ENCODE peak calls at places on chromosomes 6 and 20, in six cellular contexts. G is activated T-cell treated with anti-CD3 and anti-CD28 coated beads for 1 hour; X is stimulated activated CD8-positive, alpha-beta memory T cell treated with anti-CD3 and anti-CD28 coated beads, Interleukin-2, amount 100 ng/mL, for 1 hour; U is foreskin fibroblast; T is coronary artery; J is nephron progenitor cell. I is an unnamed sample.

GRCh38 chr20:60242836-60243520 is 284.8 kb downstream of the CDH26 start:
- DNase-seq in G (no peak), X (no peak), U (peak), T (no peak), J (no peak), I (no peak)

GRCh38 chr6:129853996-129854711 is 7.0 kb downstream of the TMEM244 start:
- DNase-seq in G (no peak), X (no peak), U (peak), T (no peak), J (no peak), I (no peak)

GRCh38 chr20:18783385-18783959 is 30.1 kb upstream of the SCP2D1 start:
- DNase-seq in G (no peak), X (no peak), U (no peak), T (no peak), J (no peak), I (no peak)

GRCh38 chr6:71410164-71410566 is 121.6 kb downstream of the OGFRL1 start:
- DNase-seq in G (no peak), X (no peak), U (no peak), T (no peak), J (no peak), I (peak)

GRCh38 chr20:38554986-38555385 is 26.0 kb upstream of the ADIG start:
- DNase-seq in G (no peak), X (no peak), U (no peak), T (no peak), J (no peak), I (no peak)

GRCh38 chr6:100381111-100381510 is 83.6 kb downstream of the SIM1 start:
- DNase-seq in G (no peak), X (no peak), U (peak), T (no peak), J (no peak), I (no peak)

GRCh38 chr6:29651413-29652197 is 5.3 kb upstream of the MOG start:
- DNase-seq in G (no peak), X (no peak), U (peak), T (no peak), J (no peak), I (no peak)

GRCh38 chr20:13286600-13286999 is 65.5 kb downstream of the ISM1 start:
- DNase-seq in G (no peak), X (no peak), U (no peak), T (no peak), J (no peak), I (no peak)

GRCh38 chr6:40907198-40907701 is 131.8 kb downstream of the UNC5CL start:
- DNase-seq in G (no peak), X (no peak), U (peak), T (no peak), J (no peak), I (peak)

GRCh38 chr20:7264137-7264536 is 496.7 kb downstream of the BMP2 start:
- DNase-seq in G (no peak), X (no peak), U (no peak), T (no peak), J (no peak), I (no peak)

I was measured in Calu3.